ENCODE peak calls at places on chromosomes 3 and 15, in ten cellular contexts. B is cardiac fibroblast; Z is activated CD8-positive, alpha-beta memory T cell treated with anti-CD3 and anti-CD28 coated beads for 48 hours; L is substantia nigra; Q is NCI-H748 treated with DMSO at 0.1 percent for 48 hours; I is GM20000; R is lower lobe of right lung; U is keratinocyte; W is GM13976; O is neuronal stem cell. V is an unnamed sample.

GRCh38 chr3:40172560-40172959 is 136.9 kb upstream of the EIF1B start:
- DNase-seq in O (no peak), W (no peak), I (no peak), L (no peak), B (no peak), U (no peak), Q (no peak), R (no peak), Z (no peak), V (no peak)

GRCh38 chr3:106773795-106774194 is 603.4 kb upstream of the CCDC54 start:
- DNase-seq in Z (no peak), L (no peak), I (no peak), W (no peak), Q (no peak), O (no peak), U (no peak), R (no peak), B (no peak), V (no peak)

GRCh38 chr3:193168911-193169310 is 72.1 kb upstream of the PLAAT1 start:
- DNase-seq in Z (no peak), Q (no peak), R (no peak), I (no peak), U (no peak), W (no peak), B (no peak), O (no peak), L (no peak), V (no peak)

GRCh38 chr15:70125605-70126004 is 27.9 kb upstream of the TLE3 start:
- DNase-seq in O (no peak), W (no peak), R (no peak), I (no peak), Z (no peak), B (no peak), L (no peak), U (no peak), Q (no peak), V (no peak)

GRCh38 chr15:31292391-31293020 is 34.1 kb upstream of the KLF13 start:
- DNase-seq in U (no peak), Z (no peak), Q (no peak), L (no peak), O (no peak), I (no peak), B (peak; percentile 15), R (no peak), W (no peak), V (no peak)

GRCh38 chr3:130276203-130276803 is 69.2 kb upstream of the COL6A5 start:
- DNase-seq in Q (peak; percentile 1), R (no peak), W (peak; percentile 70), L (no peak), Z (no peak), U (peak; percentile 4), O (peak; percentile 46), I (peak; percentile 59), B (peak; percentile 79), V (peak; percentile 51)

GRCh38 chr3:67000006-67000405 is 1.9 kb downstream of the KBTBD8 start:
- DNase-seq in Z (no peak), Q (no peak), L (no peak), O (no peak), R (no peak), W (peak; percentile 50), I (peak; percentile 50), B (peak; percentile 28), U (no peak), V (peak; percentile 23)

GRCh38 chr15:69734699-69735098 is 282.1 kb downstream of the RPLP1 start:
- DNase-seq in U (no peak), L (no peak), I (no peak), R (no peak), B (no peak), Z (no peak), W (no peak), O (no peak), Q (no peak), V (peak; percentile 72)

GRCh38 chr3:54572197-54572895 is 355.5 kb downstream of the LRTM1 start:
- DNase-seq in O (no peak), I (no peak), Z (no peak), B (no peak), Q (no peak), L (no peak), U (peak; percentile 5), W (no peak), R (no peak), V (peak; percentile 12)

V was measured in AG10803.